ENCODE peak calls at places on chromosomes 1 and 21, in six cellular contexts. One of them, this sample, is unnamed.

GRCh38 chr1:183567584-183567983 is 22.7 kb downstream of the NCF2 start:
- DNase-seq in GM12864: no peak
- DNase-seq in RWPE1: peak
- DNase-seq in mammary epithelial cell: peak
- DNase-seq in NB4: peak
- DNase-seq in endodermal cell: peak
- DNase-seq in this sample: peak

GRCh38 chr1:175377394-175377793 is 184.8 kb upstream of the KIAA0040 start:
- DNase-seq in GM12864: no peak
- DNase-seq in RWPE1: no peak
- DNase-seq in mammary epithelial cell: no peak
- DNase-seq in NB4: no peak
- DNase-seq in endodermal cell: no peak
- DNase-seq in this sample: no peak

GRCh38 chr1:220734571-220735326 is 13.4 kb upstream of the MTARC2 start:
- DNase-seq in GM12864: no peak
- DNase-seq in RWPE1: peak
- DNase-seq in mammary epithelial cell: peak
- DNase-seq in NB4: no peak
- DNase-seq in endodermal cell: no peak
- DNase-seq in this sample: no peak

GRCh38 chr1:201505505-201505893 is 1.4 kb downstream of the CSRP1 start:
- DNase-seq in GM12864: no peak
- DNase-seq in RWPE1: peak
- DNase-seq in mammary epithelial cell: peak
- DNase-seq in NB4: no peak
- DNase-seq in endodermal cell: peak
- DNase-seq in this sample: no peak

GRCh38 chr1:205306929-205307566 is 14.5 kb downstream of the NUAK2 start:
- DNase-seq in GM12864: no peak
- DNase-seq in RWPE1: no peak
- DNase-seq in mammary epithelial cell: no peak
- DNase-seq in NB4: no peak
- DNase-seq in endodermal cell: no peak
- DNase-seq in this sample: no peak

GRCh38 chr1:212488436-212489283 is 55.9 kb downstream of the NENF start:
- DNase-seq in GM12864: peak
- DNase-seq in RWPE1: no peak
- DNase-seq in mammary epithelial cell: peak
- DNase-seq in NB4: no peak
- DNase-seq in endodermal cell: peak
- DNase-seq in this sample: peak

GRCh38 chr1:180611016-180611930 is 20.5 kb upstream of the XPR1 start:
- DNase-seq in GM12864: no peak
- DNase-seq in RWPE1: peak
- DNase-seq in mammary epithelial cell: peak
- DNase-seq in NB4: peak
- DNase-seq in endodermal cell: no peak
- DNase-seq in this sample: no peak

GRCh38 chr1:168465942-168466702 is 77.7 kb downstream of the XCL2 start:
- DNase-seq in GM12864: peak
- DNase-seq in RWPE1: peak
- DNase-seq in mammary epithelial cell: peak
- DNase-seq in NB4: peak
- DNase-seq in endodermal cell: no peak
- DNase-seq in this sample: no peak

GRCh38 chr1:153032677-153033308 is 1.8 kb downstream of the SPRR1B start:
- DNase-seq in GM12864: no peak
- DNase-seq in RWPE1: peak
- DNase-seq in mammary epithelial cell: peak
- DNase-seq in NB4: peak
- DNase-seq in endodermal cell: peak
- DNase-seq in this sample: no peak

GRCh38 chr1:78101514-78101913 is 55.7 kb downstream of the GIPC2 start:
- DNase-seq in GM12864: no peak
- DNase-seq in RWPE1: peak
- DNase-seq in mammary epithelial cell: peak
- DNase-seq in NB4: no peak
- DNase-seq in endodermal cell: no peak
- DNase-seq in this sample: peak

GRCh38 chr1:42177551-42177981 is 13.0 kb upstream of the GUCA2A start:
- DNase-seq in GM12864: no peak
- DNase-seq in RWPE1: no peak
- DNase-seq in mammary epithelial cell: peak
- DNase-seq in NB4: no peak
- DNase-seq in endodermal cell: peak
- DNase-seq in this sample: no peak

GRCh38 chr1:228530086-228530758 is 43.0 kb downstream of the RNF187 start:
- DNase-seq in GM12864: no peak
- DNase-seq in RWPE1: no peak
- DNase-seq in mammary epithelial cell: no peak
- DNase-seq in NB4: no peak
- DNase-seq in endodermal cell: no peak
- DNase-seq in this sample: peak

GRCh38 chr1:224513383-224513782 is 78.8 kb upstream of the WDR26 start:
- DNase-seq in GM12864: no peak
- DNase-seq in RWPE1: no peak
- DNase-seq in mammary epithelial cell: no peak
- DNase-seq in NB4: no peak
- DNase-seq in endodermal cell: no peak
- DNase-seq in this sample: no peak

GRCh38 chr1:25216123-25216522 is 16.2 kb downstream of the SYF2 start:
- DNase-seq in GM12864: no peak
- DNase-seq in RWPE1: no peak
- DNase-seq in mammary epithelial cell: no peak
- DNase-seq in NB4: peak
- DNase-seq in endodermal cell: no peak
- DNase-seq in this sample: no peak

GRCh38 chr1:37323486-37324377 is 150.6 kb upstream of the ZC3H12A start:
- DNase-seq in GM12864: peak
- DNase-seq in RWPE1: peak
- DNase-seq in mammary epithelial cell: peak
- DNase-seq in NB4: peak
- DNase-seq in endodermal cell: peak
- DNase-seq in this sample: no peak

GRCh38 chr1:45793942-45794604 is 9.3 kb upstream of the MAST2 start:
- DNase-seq in GM12864: no peak
- DNase-seq in RWPE1: no peak
- DNase-seq in mammary epithelial cell: no peak
- DNase-seq in NB4: no peak
- DNase-seq in endodermal cell: no peak
- DNase-seq in this sample: no peak

GRCh38 chr1:39639333-39640130 is at the start of gene HEYL:
- DNase-seq in GM12864: no peak
- DNase-seq in RWPE1: peak
- DNase-seq in mammary epithelial cell: no peak
- DNase-seq in NB4: peak
- DNase-seq in endodermal cell: peak
- DNase-seq in this sample: peak

GRCh38 chr1:180722586-180722985 is 90.8 kb downstream of the XPR1 start:
- DNase-seq in GM12864: no peak
- DNase-seq in RWPE1: no peak
- DNase-seq in mammary epithelial cell: no peak
- DNase-seq in NB4: no peak
- DNase-seq in endodermal cell: no peak
- DNase-seq in this sample: no peak

GRCh38 chr1:158654079-158654478 is 32.4 kb downstream of the SPTA1 start:
- DNase-seq in GM12864: no peak
- DNase-seq in RWPE1: no peak
- DNase-seq in mammary epithelial cell: no peak
- DNase-seq in NB4: peak
- DNase-seq in endodermal cell: no peak
- DNase-seq in this sample: no peak

GRCh38 chr1:193680247-193680923 is 494.0 kb upstream of the B3GALT2 start:
- DNase-seq in GM12864: no peak
- DNase-seq in RWPE1: no peak
- DNase-seq in mammary epithelial cell: no peak
- DNase-seq in NB4: no peak
- DNase-seq in endodermal cell: no peak
- DNase-seq in this sample: no peak

GRCh38 chr1:79679916-79680315 is 673.4 kb upstream of the ADGRL4 start:
- DNase-seq in GM12864: no peak
- DNase-seq in RWPE1: no peak
- DNase-seq in mammary epithelial cell: peak
- DNase-seq in NB4: no peak
- DNase-seq in endodermal cell: no peak
- DNase-seq in this sample: no peak

GRCh38 chr1:61670016-61670415 is 54.9 kb downstream of the TM2D1 start:
- DNase-seq in GM12864: no peak
- DNase-seq in RWPE1: no peak
- DNase-seq in mammary epithelial cell: no peak
- DNase-seq in NB4: peak
- DNase-seq in endodermal cell: no peak
- DNase-seq in this sample: no peak

GRCh38 chr21:36030581-36031189 is 29.6 kb downstream of the SETD4 start:
- DNase-seq in GM12864: no peak
- DNase-seq in RWPE1: no peak
- DNase-seq in mammary epithelial cell: no peak
- DNase-seq in NB4: no peak
- DNase-seq in endodermal cell: no peak
- DNase-seq in this sample: no peak

GRCh38 chr1:180186831-180187230 is 32.2 kb downstream of the QSOX1 start:
- DNase-seq in GM12864: no peak
- DNase-seq in RWPE1: no peak
- DNase-seq in mammary epithelial cell: no peak
- DNase-seq in NB4: no peak
- DNase-seq in endodermal cell: no peak
- DNase-seq in this sample: no peak

GRCh38 chr1:232519186-232519585 is 110.7 kb downstream of the SIPA1L2 start:
- DNase-seq in GM12864: no peak
- DNase-seq in RWPE1: no peak
- DNase-seq in mammary epithelial cell: no peak
- DNase-seq in NB4: no peak
- DNase-seq in endodermal cell: no peak
- DNase-seq in this sample: no peak

GRCh38 chr1:108847464-108847863 is 9.4 kb downstream of the AKNAD1 start:
- DNase-seq in GM12864: no peak
- DNase-seq in RWPE1: no peak
- DNase-seq in mammary epithelial cell: no peak
- DNase-seq in NB4: no peak
- DNase-seq in endodermal cell: no peak
- DNase-seq in this sample: no peak

GRCh38 chr21:45341261-45341660 is 53.6 kb upstream of the POFUT2 start:
- DNase-seq in GM12864: no peak
- DNase-seq in RWPE1: no peak
- DNase-seq in mammary epithelial cell: no peak
- DNase-seq in NB4: no peak
- DNase-seq in endodermal cell: no peak
- DNase-seq in this sample: no peak

GRCh38 chr1:170732262-170732595 is 68.3 kb downstream of the PRRX1 start:
- DNase-seq in GM12864: no peak
- DNase-seq in RWPE1: no peak
- DNase-seq in mammary epithelial cell: no peak
- DNase-seq in NB4: no peak
- DNase-seq in endodermal cell: no peak
- DNase-seq in this sample: no peak

GRCh38 chr21:34511154-34511553 is 856 bp downstream of the KCNE1 start:
- DNase-seq in GM12864: no peak
- DNase-seq in RWPE1: no peak
- DNase-seq in mammary epithelial cell: peak
- DNase-seq in NB4: peak
- DNase-seq in endodermal cell: no peak
- DNase-seq in this sample: no peak

GRCh38 chr21:34511787-34512451 is at the start of gene KCNE1:
- DNase-seq in GM12864: no peak
- DNase-seq in RWPE1: no peak
- DNase-seq in mammary epithelial cell: no peak
- DNase-seq in NB4: peak
- DNase-seq in endodermal cell: no peak
- DNase-seq in this sample: peak

GRCh38 chr21:34510148-34511142 is 1.6 kb downstream of the KCNE1 start:
- DNase-seq in GM12864: no peak
- DNase-seq in RWPE1: no peak
- DNase-seq in mammary epithelial cell: peak
- DNase-seq in NB4: peak
- DNase-seq in endodermal cell: peak
- DNase-seq in this sample: peak

GRCh38 chr21:34513109-34513675 is 1.2 kb upstream of the KCNE1 start:
- DNase-seq in GM12864: no peak
- DNase-seq in RWPE1: no peak
- DNase-seq in mammary epithelial cell: no peak
- DNase-seq in NB4: peak
- DNase-seq in endodermal cell: no peak
- DNase-seq in this sample: no peak

GRCh38 chr21:34509151-34509550 is 2.9 kb downstream of the KCNE1 start:
- DNase-seq in GM12864: no peak
- DNase-seq in RWPE1: no peak
- DNase-seq in mammary epithelial cell: no peak
- DNase-seq in NB4: no peak
- DNase-seq in endodermal cell: no peak
- DNase-seq in this sample: no peak
- TF ChIP-seq CTCF in GM12864: peak
- TF ChIP-seq CTCF in RWPE1: no peak
- TF ChIP-seq CTCF in mammary epithelial cell: peak
- TF ChIP-seq CTCF in NB4: peak
- TF ChIP-seq CTCF in endodermal cell: peak
- TF ChIP-seq CTCF in this sample: no peak

DNA sequence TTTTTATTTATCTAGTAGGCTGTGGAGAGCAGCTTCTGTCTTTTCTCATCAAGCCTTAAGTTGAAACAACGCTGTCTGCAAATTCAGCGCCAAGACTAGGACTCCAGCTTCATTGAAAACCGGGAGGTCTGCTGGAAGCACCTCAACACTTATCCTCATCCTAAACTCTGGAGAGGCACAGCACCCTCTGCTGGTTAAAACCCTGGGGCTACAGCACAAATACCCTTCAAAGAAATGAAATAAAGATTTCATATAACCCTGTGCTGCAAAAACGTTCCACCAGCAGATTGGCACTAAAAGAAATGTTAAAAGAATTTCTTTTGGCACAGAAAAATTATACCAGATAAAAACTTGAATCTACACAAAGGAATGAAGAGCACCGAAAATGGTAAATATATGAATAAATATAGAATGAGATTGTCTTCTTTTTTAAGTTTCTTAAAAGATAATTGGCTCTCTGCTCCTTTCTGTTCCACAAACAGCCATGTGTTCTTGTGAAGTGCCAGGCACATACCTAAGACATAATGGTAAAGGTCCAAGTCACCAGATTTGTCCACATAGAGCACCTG is 227.7 kb upstream of the SAMSN1 start:
- DNase-seq in GM12864: no peak
- DNase-seq in RWPE1: peak
- DNase-seq in mammary epithelial cell: peak
- DNase-seq in NB4: peak
- DNase-seq in endodermal cell: peak
- DNase-seq in this sample: peak
- TF ChIP-seq CTCF in GM12864: peak
- TF ChIP-seq CTCF in RWPE1: no peak
- TF ChIP-seq CTCF in mammary epithelial cell: peak
- TF ChIP-seq CTCF in NB4: peak
- TF ChIP-seq CTCF in endodermal cell: peak
- TF ChIP-seq CTCF in this sample: no peak

GRCh38 chr1:35931424-35932157 is 686 bp downstream of the AGO3 start:
- DNase-seq in GM12864: no peak
- DNase-seq in RWPE1: peak
- DNase-seq in mammary epithelial cell: no peak
- DNase-seq in NB4: peak
- DNase-seq in endodermal cell: no peak
- DNase-seq in this sample: no peak
- TF ChIP-seq CTCF in GM12864: no peak
- TF ChIP-seq CTCF in RWPE1: no peak
- TF ChIP-seq CTCF in mammary epithelial cell: no peak
- TF ChIP-seq CTCF in NB4: no peak
- TF ChIP-seq CTCF in endodermal cell: no peak
- TF ChIP-seq CTCF in this sample: no peak

GRCh38 chr1:64961923-64962322 is 4.4 kb downstream of the JAK1 start:
- DNase-seq in GM12864: no peak
- DNase-seq in RWPE1: no peak
- DNase-seq in mammary epithelial cell: no peak
- DNase-seq in NB4: no peak
- DNase-seq in endodermal cell: no peak
- DNase-seq in this sample: no peak
- TF ChIP-seq CTCF in GM12864: no peak
- TF ChIP-seq CTCF in RWPE1: no peak
- TF ChIP-seq CTCF in mammary epithelial cell: no peak
- TF ChIP-seq CTCF in NB4: no peak
- TF ChIP-seq CTCF in endodermal cell: no peak
- TF ChIP-seq CTCF in this sample: no peak